ENCODE peak calls at places on chromosomes 7 and 10, in eight cellular contexts. T is kidney glomerular epithelial cell; S is mucosa of gallbladder; X is aorta; L is neuronal stem cell; V is CD4-positive, alpha-beta memory T cell; M is posterior cingulate gyrus; Z is GM12865. A is an unnamed sample.

GRCh38 chr10:34334908-34335307 is 480.2 kb downstream of the PARD3 start:
- DNase-seq in T (no peak), S (no peak), X (no peak), L (no peak), V (no peak), M (no peak), Z (no peak), A (no peak)

GRCh38 chr10:91416339-91416868 is 6.3 kb downstream of the HECTD2 start:
- DNase-seq in T (no peak), S (no peak), X (no peak), L (no peak), V (no peak), M (no peak), Z (no peak), A (no peak)

GRCh38 chr10:100866575-100867098 is 46.1 kb upstream of the SLF2 start:
- DNase-seq in T (no peak), S (no peak), X (no peak), L (no peak), V (no peak), M (no peak), Z (no peak), A (peak)

GRCh38 chr10:62610649-62611229 is 193.8 kb upstream of the ADO start:
- DNase-seq in T (peak), S (peak), X (no peak), L (peak), V (peak), M (no peak), Z (peak), A (peak)

GRCh38 chr7:157568785-157569584 is 232.2 kb downstream of the DNAJB6 start:
- DNase-seq in T (peak), S (peak), X (peak), L (peak), V (peak), M (peak), Z (peak), A (no peak)

GRCh38 chr7:4959356-4959755 is 369 bp upstream of the MMD2 start:
- DNase-seq in T (no peak), S (no peak), X (peak), L (no peak), V (no peak), M (no peak), Z (no peak), A (no peak)

GRCh38 chr7:129889133-129889854 is 63.5 kb downstream of the UBE2H start:
- DNase-seq in T (peak), S (no peak), X (no peak), L (no peak), V (no peak), M (no peak), Z (no peak), A (no peak)

GRCh38 chr7:39480901-39481300 is 85.3 kb upstream of the YAE1 start:
- DNase-seq in T (peak), S (no peak), X (no peak), L (no peak), V (no peak), M (no peak), Z (no peak), A (no peak)

GRCh38 chr10:22414146-22414545 is 68.8 kb downstream of the SPAG6 start:
- DNase-seq in T (no peak), S (no peak), X (no peak), L (no peak), V (no peak), M (no peak), Z (no peak), A (no peak)

GRCh38 chr7:48837266-48837665 is 87.1 kb upstream of the CDC14C start:
- DNase-seq in T (no peak), S (no peak), X (no peak), L (no peak), V (no peak), M (no peak), Z (no peak), A (no peak)

GRCh38 chr7:118104812-118105441 is 79.0 kb upstream of the LSM8 start:
- DNase-seq in T (peak), S (no peak), X (no peak), L (no peak), V (no peak), M (no peak), Z (peak), A (no peak)